ENCODE peak calls at places on chromosomes 16 and 17, in seven cellular contexts. F is Kasumi-1, V is lung microvascular endothelial cell, O is AG09319, T is neural progenitor cell, J is GM12865, K is NCI-H1092 treated with DMSO at 0.1 percent for 48 hours. W is an unnamed sample.

GRCh38 chr16:74608944-74609343 is 2.0 kb upstream of the GLG1 start:
- DNase-seq in T (no peak), O (no peak), J (no peak), K (no peak), F (peak; percentile 58), V (no peak), W (no peak)

GRCh38 chr17:11309033-11309432 is 68.0 kb downstream of the SHISA6 start:
- DNase-seq in V (no peak), O (no peak), K (no peak), F (no peak), J (no peak), T (no peak), W (no peak)

GRCh38 chr16:27428035-27428785 is 26.2 kb downstream of the IL21R start:
- DNase-seq in V (no peak), K (no peak), J (peak; percentile 62), F (peak; percentile 12), T (no peak), O (no peak), W (no peak)

GRCh38 chr17:79533116-79533515 is 77.7 kb downstream of the RBFOX3 start:
- DNase-seq in O (no peak), F (no peak), J (no peak), T (no peak), K (no peak), V (no peak), W (no peak)

GRCh38 chr17:74954115-74954514 is 18.4 kb downstream of the OTOP3 start:
- DNase-seq in V (no peak), T (no peak), O (no peak), K (no peak), J (no peak), F (no peak), W (no peak)

GRCh38 chr16:78122774-78123315 is 23.4 kb downstream of the WWOX start:
- DNase-seq in T (peak; percentile 32), J (peak; percentile 45), K (peak; percentile 98), V (peak; percentile 48), F (peak; percentile 71), O (no peak), W (peak; percentile 47)

GRCh38 chr16:714079-714478 is 839 bp upstream of the METRN start:
- DNase-seq in J (no peak), T (no peak), F (no peak), K (no peak), V (peak; percentile 32), O (no peak), W (no peak)

GRCh38 chr17:1058423-1059130 is 61.6 kb downstream of the TIMM22 start:
- DNase-seq in O (no peak), K (peak; percentile 4), T (peak; percentile 29), J (peak; percentile 48), F (peak; percentile 15), V (peak; percentile 67), W (no peak)

GRCh38 chr17:79366988-79367571 is 243.8 kb downstream of the RBFOX3 start:
- DNase-seq in F (no peak), J (no peak), O (no peak), T (no peak), V (no peak), K (no peak), W (no peak)

GRCh38 chr16:81669473-81670350 is 109.4 kb upstream of the PLCG2 start:
- DNase-seq in K (peak; percentile 83), F (no peak), J (no peak), V (no peak), T (no peak), O (no peak), W (no peak)

GRCh38 chr17:76197911-76198310 is 42.4 kb downstream of the RNF157 start:
- DNase-seq in V (no peak), K (no peak), T (no peak), O (no peak), F (no peak), J (no peak), W (no peak)

GRCh38 chr16:54422159-54422558 is 135.6 kb upstream of the IRX3 start:
- DNase-seq in K (no peak), F (no peak), O (no peak), V (no peak), J (no peak), T (no peak), W (no peak)